ENCODE peak calls at places on chromosomes 7 and 10, in six cellular contexts. One of them, this sample, is unnamed.
A peak's percentile ranks its signal among the peaks of the same experiment; 100 is the strongest.

GRCh38 chr10:110358278-110358677 is 53.6 kb upstream of the SMNDC1 start:
- DNase-seq in suprapubic skin: no peak
- DNase-seq in fibroblast of lung: no peak
- DNase-seq in hepatocyte: no peak
- DNase-seq in sigmoid colon: no peak
- DNase-seq in cardiac muscle cell: no peak
- DNase-seq in this sample: no peak

GRCh38 chr10:132519382-132520146 is 18.0 kb upstream of the INPP5A start:
- DNase-seq in sigmoid colon: peak; percentile 68
- DNase-seq in fibroblast of lung: no peak
- DNase-seq in cardiac muscle cell: no peak
- DNase-seq in hepatocyte: no peak
- DNase-seq in suprapubic skin: peak; percentile 79
- DNase-seq in this sample: no peak

GRCh38 chr10:23024002-23024401 is 71.4 kb upstream of the MSRB2 start:
- DNase-seq in sigmoid colon: no peak
- DNase-seq in hepatocyte: no peak
- DNase-seq in suprapubic skin: no peak
- DNase-seq in cardiac muscle cell: no peak
- DNase-seq in fibroblast of lung: no peak
- DNase-seq in this sample: no peak

GRCh38 chr10:132319853-132320669 is 11.9 kb upstream of the LRRC27 start:
- DNase-seq in cardiac muscle cell: peak; percentile 87
- DNase-seq in suprapubic skin: no peak
- DNase-seq in hepatocyte: peak; percentile 62
- DNase-seq in sigmoid colon: no peak
- DNase-seq in fibroblast of lung: peak; percentile 88
- DNase-seq in this sample: no peak

GRCh38 chr10:92697663-92698511 is 8.1 kb downstream of the HHEX start:
- DNase-seq in sigmoid colon: no peak
- DNase-seq in fibroblast of lung: no peak
- DNase-seq in hepatocyte: no peak
- DNase-seq in cardiac muscle cell: no peak
- DNase-seq in suprapubic skin: no peak
- DNase-seq in this sample: no peak

GRCh38 chr10:71770789-71771188 is 2.5 kb downstream of the VSIR start:
- DNase-seq in hepatocyte: no peak
- DNase-seq in sigmoid colon: peak; percentile 83
- DNase-seq in fibroblast of lung: no peak
- DNase-seq in cardiac muscle cell: peak; percentile 78
- DNase-seq in suprapubic skin: no peak
- DNase-seq in this sample: peak; percentile 82

GRCh38 chr10:124064676-124065075 is 28.7 kb downstream of the CHST15 start:
- DNase-seq in suprapubic skin: no peak
- DNase-seq in cardiac muscle cell: peak; percentile 22
- DNase-seq in fibroblast of lung: no peak
- DNase-seq in sigmoid colon: no peak
- DNase-seq in hepatocyte: no peak
- DNase-seq in this sample: no peak

GRCh38 chr7:141590666-141591065 is 39.5 kb downstream of the AGK start:
- DNase-seq in sigmoid colon: no peak
- DNase-seq in hepatocyte: no peak
- DNase-seq in fibroblast of lung: no peak
- DNase-seq in suprapubic skin: no peak
- DNase-seq in cardiac muscle cell: peak; percentile 20
- DNase-seq in this sample: no peak

GRCh38 chr10:75553550-75553949 is 122.1 kb downstream of the LRMDA start:
- DNase-seq in suprapubic skin: no peak
- DNase-seq in cardiac muscle cell: no peak
- DNase-seq in hepatocyte: no peak
- DNase-seq in fibroblast of lung: no peak
- DNase-seq in sigmoid colon: no peak
- DNase-seq in this sample: no peak

GRCh38 chr10:78934499-78934898 is 134.3 kb upstream of the ZMIZ1 start:
- DNase-seq in sigmoid colon: no peak
- DNase-seq in hepatocyte: no peak
- DNase-seq in suprapubic skin: no peak
- DNase-seq in cardiac muscle cell: no peak
- DNase-seq in fibroblast of lung: no peak
- DNase-seq in this sample: no peak

GRCh38 chr7:151999337-152000090 is 26.0 kb upstream of the GALNT11 start:
- DNase-seq in fibroblast of lung: peak; percentile 44
- DNase-seq in hepatocyte: no peak
- DNase-seq in suprapubic skin: no peak
- DNase-seq in sigmoid colon: no peak
- DNase-seq in cardiac muscle cell: peak; percentile 72
- DNase-seq in this sample: no peak

GRCh38 chr7:111788426-111788825 is 226.1 kb upstream of the IMMP2L start:
- DNase-seq in fibroblast of lung: peak; percentile 20
- DNase-seq in hepatocyte: no peak
- DNase-seq in sigmoid colon: no peak
- DNase-seq in suprapubic skin: no peak
- DNase-seq in cardiac muscle cell: peak; percentile 37
- DNase-seq in this sample: no peak

GRCh38 chr10:102225646-102226541 is at the start of gene ELOVL3:
- DNase-seq in cardiac muscle cell: peak; percentile 97
- DNase-seq in fibroblast of lung: peak; percentile 92
- DNase-seq in suprapubic skin: peak; percentile 97
- DNase-seq in hepatocyte: peak; percentile 92
- DNase-seq in sigmoid colon: peak; percentile 96
- DNase-seq in this sample: peak; percentile 97
- H3K4me3 ChIP-seq in cardiac muscle cell: peak within 1 kb of the TSS; percentile 19
- H3K4me3 ChIP-seq in fibroblast of lung: peak within 1 kb of the TSS; percentile 30
- H3K4me3 ChIP-seq in suprapubic skin: peak within 1 kb of the TSS; percentile 41
- H3K4me3 ChIP-seq in hepatocyte: no peak within 1 kb of the TSS
- H3K4me3 ChIP-seq in sigmoid colon: peak within 1 kb of the TSS; percentile 23
- H3K4me3 ChIP-seq in this sample: peak within 1 kb of the TSS; percentile 45

GRCh38 chr7:142809671-142810070 is 38.9 kb downstream of the PRSS2 start:
- DNase-seq in fibroblast of lung: no peak
- DNase-seq in sigmoid colon: no peak
- DNase-seq in hepatocyte: no peak
- DNase-seq in cardiac muscle cell: no peak
- DNase-seq in suprapubic skin: no peak
- DNase-seq in this sample: no peak
- H3K4me1 ChIP-seq in fibroblast of lung: no peaks in the 10 kb centered on the region
- H3K4me1 ChIP-seq in sigmoid colon: no peaks in the 10 kb centered on the region
- H3K4me1 ChIP-seq in hepatocyte: no peaks in the 10 kb centered on the region
- H3K4me1 ChIP-seq in cardiac muscle cell: no peaks in the 10 kb centered on the region
- H3K4me1 ChIP-seq in suprapubic skin: peaks cover 4% of the 10 kb centered on the region
- H3K4me1 ChIP-seq in this sample: no peaks in the 10 kb centered on the region

GRCh38 chr10:17805440-17805839 is 3.7 kb upstream of the MRC1 start:
- DNase-seq in hepatocyte: no peak
- DNase-seq in sigmoid colon: no peak
- DNase-seq in cardiac muscle cell: no peak
- DNase-seq in suprapubic skin: no peak
- DNase-seq in fibroblast of lung: no peak
- DNase-seq in this sample: no peak

GRCh38 chr10:17805921-17806577 is 3.1 kb upstream of the MRC1 start:
- DNase-seq in cardiac muscle cell: no peak
- DNase-seq in fibroblast of lung: no peak
- DNase-seq in hepatocyte: no peak
- DNase-seq in sigmoid colon: no peak
- DNase-seq in suprapubic skin: no peak
- DNase-seq in this sample: no peak

GRCh38 chr10:17802350-17802749 is 6.8 kb upstream of the MRC1 start:
- DNase-seq in fibroblast of lung: no peak
- DNase-seq in cardiac muscle cell: no peak
- DNase-seq in suprapubic skin: no peak
- DNase-seq in sigmoid colon: no peak
- DNase-seq in hepatocyte: no peak
- DNase-seq in this sample: no peak

GRCh38 chr10:17802966-17803365 is 6.2 kb upstream of the MRC1 start:
- DNase-seq in fibroblast of lung: no peak
- DNase-seq in cardiac muscle cell: peak; percentile 50
- DNase-seq in sigmoid colon: no peak
- DNase-seq in hepatocyte: no peak
- DNase-seq in suprapubic skin: no peak
- DNase-seq in this sample: no peak

GRCh38 chr10:17801507-17801906 is 7.6 kb upstream of the MRC1 start:
- DNase-seq in sigmoid colon: no peak
- DNase-seq in suprapubic skin: no peak
- DNase-seq in cardiac muscle cell: no peak
- DNase-seq in fibroblast of lung: no peak
- DNase-seq in hepatocyte: no peak
- DNase-seq in this sample: no peak
- TF ChIP-seq CTCF in sigmoid colon: no peak
- TF ChIP-seq CTCF in suprapubic skin: no peak
- TF ChIP-seq CTCF in cardiac muscle cell: no peak
- TF ChIP-seq CTCF in fibroblast of lung: no peak
- TF ChIP-seq CTCF in hepatocyte: no peak
- TF ChIP-seq CTCF in this sample: no peak

GRCh38 chr10:80416401-80417098 is 8.2 kb downstream of the PRXL2A start:
- DNase-seq in cardiac muscle cell: peak; percentile 93
- DNase-seq in fibroblast of lung: peak; percentile 89
- DNase-seq in hepatocyte: peak; percentile 76
- DNase-seq in suprapubic skin: peak; percentile 73
- DNase-seq in sigmoid colon: peak; percentile 94
- DNase-seq in this sample: peak; percentile 70

GRCh38 chr10:80413152-80413996 is 5.0 kb downstream of the PRXL2A start:
- DNase-seq in cardiac muscle cell: peak; percentile 83
- DNase-seq in hepatocyte: peak; percentile 77
- DNase-seq in sigmoid colon: no peak
- DNase-seq in suprapubic skin: no peak
- DNase-seq in fibroblast of lung: peak; percentile 76
- DNase-seq in this sample: no peak

GRCh38 chr10:80412521-80412920 is 4.2 kb downstream of the PRXL2A start:
- DNase-seq in sigmoid colon: no peak
- DNase-seq in hepatocyte: no peak
- DNase-seq in cardiac muscle cell: no peak
- DNase-seq in fibroblast of lung: no peak
- DNase-seq in suprapubic skin: no peak
- DNase-seq in this sample: no peak

GRCh38 chr10:80415734-80416281 is 7.5 kb downstream of the PRXL2A start:
- DNase-seq in suprapubic skin: no peak
- DNase-seq in sigmoid colon: no peak
- DNase-seq in cardiac muscle cell: peak; percentile 46
- DNase-seq in hepatocyte: no peak
- DNase-seq in fibroblast of lung: no peak
- DNase-seq in this sample: no peak

DNA sequence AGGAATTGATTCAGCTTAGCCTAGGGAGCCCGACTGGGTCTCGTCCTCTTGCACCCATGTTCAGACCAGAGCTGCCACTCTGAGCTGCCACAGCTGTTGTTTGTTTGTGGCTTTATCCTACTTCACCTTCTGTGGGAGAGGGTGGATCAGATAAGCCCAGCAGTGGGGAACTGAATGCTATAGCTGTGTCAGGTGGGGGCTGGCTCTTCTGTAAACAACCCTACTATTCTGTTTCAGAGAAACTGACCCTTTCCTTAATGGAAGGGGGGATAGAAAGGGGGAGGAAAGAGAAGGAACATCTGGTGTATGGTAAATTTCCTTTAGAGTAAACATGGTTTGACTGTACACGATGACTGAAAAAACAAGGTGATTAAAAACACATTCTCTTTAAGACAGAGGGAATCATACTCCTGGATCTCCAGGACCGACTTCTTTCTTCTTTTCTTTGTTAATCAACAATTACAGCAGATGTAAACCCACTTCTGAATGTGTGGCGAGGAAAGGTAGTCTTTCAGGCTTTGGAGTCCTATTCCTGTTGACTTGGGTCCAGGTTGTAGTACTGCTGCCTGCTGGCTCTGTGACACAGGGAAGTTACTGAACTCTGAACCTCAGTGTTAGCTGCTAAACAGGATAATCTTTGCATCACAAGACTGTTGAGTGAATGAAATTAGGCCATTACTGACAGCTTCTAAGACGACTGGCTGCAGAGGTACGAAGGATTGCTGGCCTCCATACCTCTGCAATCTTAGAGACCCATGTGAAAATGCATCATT is 6.0 kb downstream of the PRXL2A start:
- DNase-seq in hepatocyte: no peak
- DNase-seq in suprapubic skin: no peak
- DNase-seq in cardiac muscle cell: no peak
- DNase-seq in sigmoid colon: no peak
- DNase-seq in fibroblast of lung: peak; percentile 63
- DNase-seq in this sample: no peak
- H3K4me3 ChIP-seq in hepatocyte: no peak overlapping the region
- H3K4me3 ChIP-seq in suprapubic skin: peak overlapping the region; percentile 3
- H3K4me3 ChIP-seq in cardiac muscle cell: no peak overlapping the region
- H3K4me3 ChIP-seq in sigmoid colon: no peak overlapping the region
- H3K4me3 ChIP-seq in fibroblast of lung: no peak overlapping the region
- H3K4me3 ChIP-seq in this sample: no peak overlapping the region

DNA sequence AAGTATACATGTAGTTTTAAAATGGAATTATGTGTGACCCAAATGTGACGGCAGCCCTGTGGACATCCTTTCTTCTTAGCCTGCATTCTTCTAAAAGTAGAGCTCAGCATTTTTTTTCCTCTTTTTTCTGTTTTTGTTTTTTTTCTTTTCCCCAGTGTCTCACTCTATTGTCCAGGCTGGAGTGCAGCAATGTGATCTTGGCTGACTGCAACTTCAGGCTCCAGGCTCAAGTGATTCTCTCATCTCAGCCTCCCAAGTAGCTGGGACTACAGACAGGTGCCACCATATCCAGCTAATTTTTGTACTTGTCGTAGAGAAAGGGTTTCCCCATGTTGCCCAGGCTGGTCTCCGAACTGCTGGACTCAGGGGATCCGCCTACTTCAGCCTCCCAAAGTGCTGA is 339.0 kb downstream of the GALNT17 start:
- DNase-seq in sigmoid colon: no peak
- DNase-seq in cardiac muscle cell: no peak
- DNase-seq in suprapubic skin: no peak
- DNase-seq in fibroblast of lung: no peak
- DNase-seq in hepatocyte: no peak
- DNase-seq in this sample: no peak
- H3K4me1 ChIP-seq in sigmoid colon: no peaks in the 10 kb centered on the region
- H3K4me1 ChIP-seq in cardiac muscle cell: peaks cover 5% of the 10 kb centered on the region
- H3K4me1 ChIP-seq in suprapubic skin: no peaks in the 10 kb centered on the region
- H3K4me1 ChIP-seq in fibroblast of lung: no peaks in the 10 kb centered on the region
- H3K4me1 ChIP-seq in hepatocyte: no peaks in the 10 kb centered on the region
- H3K4me1 ChIP-seq in this sample: no peaks in the 10 kb centered on the region

DNA sequence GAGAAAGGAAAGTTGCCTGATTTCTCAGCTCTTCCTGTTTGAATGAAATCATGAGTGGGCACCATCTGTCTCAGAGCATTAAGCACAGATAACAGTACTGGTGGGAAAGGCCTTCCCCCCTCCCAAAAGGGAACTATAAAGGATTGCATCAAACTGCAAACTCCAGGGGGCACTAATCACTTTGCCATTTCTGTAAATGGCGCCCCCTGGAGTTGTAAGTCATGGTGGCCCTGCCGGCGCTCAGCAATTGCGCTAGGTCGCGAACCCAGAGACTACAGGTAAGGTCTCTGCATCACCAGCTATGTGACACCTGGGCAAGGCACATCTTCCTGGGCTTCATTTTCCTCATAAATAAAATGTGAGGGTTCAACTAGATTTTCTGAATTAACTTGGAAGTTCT is 11.1 kb downstream of the LRRC4 start:
- DNase-seq in sigmoid colon: no peak
- DNase-seq in hepatocyte: no peak
- DNase-seq in suprapubic skin: no peak
- DNase-seq in fibroblast of lung: no peak
- DNase-seq in cardiac muscle cell: no peak
- DNase-seq in this sample: no peak
- TF ChIP-seq CTCF in sigmoid colon: no peak
- TF ChIP-seq CTCF in hepatocyte: peak; percentile 18
- TF ChIP-seq CTCF in suprapubic skin: no peak
- TF ChIP-seq CTCF in fibroblast of lung: peak; percentile 9
- TF ChIP-seq CTCF in cardiac muscle cell: peak; percentile 24
- TF ChIP-seq CTCF in this sample: no peak